ENCODE peak calls at places on chromosome X, in six cellular contexts. O is mesenchymal stem cell, M is neuronal stem cell, I is IMR-90, C is H9, U is H1. N is an unnamed sample.
A peak's percentile ranks its signal among the peaks of the same experiment; 100 is the strongest.

GRCh38 chrX:36019164-36019563 is 99.6 kb downstream of the CFAP47 start:
- DNase-seq in O (no peak), U (no peak), C (no peak), M (no peak), I (no peak), N (peak; percentile 40)

GRCh38 chrX:119686087-119686639 is 6.8 kb downstream of the SEPTIN6 start:
- DNase-seq in C (no peak), U (no peak), I (no peak), O (peak; percentile 11), M (no peak), N (no peak)

GRCh38 chrX:129823115-129823514 is 20.6 kb downstream of the ZDHHC9 start:
- DNase-seq in C (no peak), M (no peak), I (peak; percentile 15), U (no peak), O (peak; percentile 40), N (peak; percentile 39)

GRCh38 chrX:153968754-153969124 is 2.9 kb downstream of the HCFC1 start:
- DNase-seq in O (no peak), M (no peak), I (no peak), C (no peak), U (no peak), N (peak; percentile 45)

GRCh38 chrX:150225756-150226155 is 137.4 kb upstream of the MAMLD1 start:
- DNase-seq in M (no peak), O (no peak), U (no peak), C (peak; percentile 43), I (no peak), N (no peak)

GRCh38 chrX:137432609-137433008 is 133.3 kb upstream of the ZIC3 start:
- DNase-seq in O (no peak), M (no peak), I (no peak), U (no peak), C (peak; percentile 61), N (peak; percentile 80)

GRCh38 chrX:110318664-110318968 is 731 bp upstream of the AMMECR1 start:
- DNase-seq in I (no peak), C (no peak), U (no peak), O (no peak), M (no peak), N (no peak)

GRCh38 chrX:40176256-40176978 is 78.7 kb upstream of the BCOR start:
- DNase-seq in U (no peak), I (no peak), C (peak; percentile 56), O (peak; percentile 52), M (no peak), N (peak; percentile 21)

GRCh38 chrX:105323951-105324350 is 103.5 kb upstream of the TEX13A start:
- DNase-seq in I (peak; percentile 40), C (no peak), U (no peak), M (no peak), O (no peak), N (peak; percentile 6)

GRCh38 chrX:153946910-153947769 is 2.7 kb upstream of the RENBP start:
- DNase-seq in I (peak; percentile 68), C (peak; percentile 80), U (no peak), O (peak; percentile 82), M (peak; percentile 56), N (peak; percentile 84)

GRCh38 chrX:24019448-24019847 is 7.5 kb downstream of the KLHL15 start:
- DNase-seq in U (no peak), O (no peak), M (no peak), C (no peak), I (no peak), N (no peak)

GRCh38 chrX:41759817-41760216 is 35.8 kb downstream of the GPR82 start:
- DNase-seq in I (peak; percentile 54), M (no peak), U (no peak), O (peak; percentile 36), C (no peak), N (peak; percentile 51)

GRCh38 chrX:119497185-119497584 is 28.9 kb downstream of the SLC25A5 start:
- DNase-seq in O (no peak), C (no peak), U (no peak), I (no peak), M (no peak), N (no peak)

GRCh38 chrX:153871451-153871850 is 14.5 kb downstream of the L1CAM start:
- DNase-seq in U (no peak), O (no peak), M (no peak), C (no peak), I (no peak), N (peak; percentile 58)

GRCh38 chrX:134658421-134658896 is at the start of gene PLAC1:
- DNase-seq in I (no peak), U (no peak), O (no peak), C (no peak), M (no peak), N (no peak)

GRCh38 chrX:70454441-70455365 is 10.1 kb downstream of the DLG3 start:
- DNase-seq in M (peak; percentile 87), U (peak; percentile 85), I (peak; percentile 53), C (peak; percentile 95), O (peak; percentile 72), N (peak; percentile 97)

GRCh38 chrX:20620301-20620700 is 353.6 kb upstream of the RPS6KA3 start:
- DNase-seq in I (no peak), C (no peak), M (no peak), U (no peak), O (no peak), N (no peak)

GRCh38 chrX:37677765-37678164 is 7.8 kb upstream of the XK start:
- DNase-seq in M (no peak), U (no peak), C (no peak), I (no peak), O (no peak), N (no peak)

GRCh38 chrX:69263421-69263820 is 98.2 kb upstream of the PJA1 start:
- DNase-seq in I (no peak), U (no peak), O (no peak), C (no peak), M (no peak), N (no peak)

GRCh38 chrX:106177106-106177981 is 9.2 kb downstream of the PWWP3B start:
- DNase-seq in I (no peak), M (peak; percentile 50), U (peak; percentile 33), C (peak; percentile 79), O (peak; percentile 46), N (peak; percentile 83)

GRCh38 chrX:2629316-2630168 is 61.6 kb upstream of the CD99 start:
- DNase-seq in U (no peak), M (no peak), O (no peak), I (no peak), C (no peak), N (no peak)

GRCh38 chrX:39427492-39428289 is 626.4 kb downstream of the MID1IP1 start:
- DNase-seq in I (peak; percentile 33), M (no peak), U (no peak), O (peak; percentile 74), C (no peak), N (no peak)

GRCh38 chrX:140712413-140713173 is 3.0 kb downstream of the LINC00632 start:
- DNase-seq in I (peak; percentile 55), O (peak; percentile 96), M (peak; percentile 48), C (peak; percentile 82), U (peak; percentile 17), N (peak; percentile 94)

GRCh38 chrX:10619311-10620015 is 922 bp downstream of the MID1 start:
- DNase-seq in U (no peak), C (no peak), M (no peak), I (no peak), O (no peak), N (no peak)

GRCh38 chrX:111511477-111511876 is at the start of gene SERTM2:
- DNase-seq in O (peak; percentile 71), I (peak; percentile 4), M (no peak), C (peak; percentile 40), U (no peak), N (peak; percentile 77)

GRCh38 chrX:47743504-47743903 is 84.5 kb upstream of the UXT start:
- DNase-seq in O (peak; percentile 37), I (peak; percentile 21), C (no peak), M (no peak), U (no peak), N (no peak)

GRCh38 chrX:10467793-10468192 is 152.6 kb downstream of the MID1 start:
- DNase-seq in M (no peak), O (peak; percentile 45), I (peak; percentile 54), U (no peak), C (no peak), N (no peak)

GRCh38 chrX:48919360-48919821 is 567 bp upstream of the PIM2 start:
- DNase-seq in C (no peak), U (no peak), M (no peak), O (no peak), I (no peak), N (peak; percentile 63)

GRCh38 chrX:44951572-44952067 is 78.6 kb downstream of the KDM6A start:
- DNase-seq in U (no peak), C (no peak), I (no peak), M (no peak), O (no peak), N (no peak)
- H2BK15ac ChIP-seq in U (no peak overlapping the region), C (no peak overlapping the region), I (no peak overlapping the region), M (no peak overlapping the region), O (no peak overlapping the region), N (no peak overlapping the region)

DNA sequence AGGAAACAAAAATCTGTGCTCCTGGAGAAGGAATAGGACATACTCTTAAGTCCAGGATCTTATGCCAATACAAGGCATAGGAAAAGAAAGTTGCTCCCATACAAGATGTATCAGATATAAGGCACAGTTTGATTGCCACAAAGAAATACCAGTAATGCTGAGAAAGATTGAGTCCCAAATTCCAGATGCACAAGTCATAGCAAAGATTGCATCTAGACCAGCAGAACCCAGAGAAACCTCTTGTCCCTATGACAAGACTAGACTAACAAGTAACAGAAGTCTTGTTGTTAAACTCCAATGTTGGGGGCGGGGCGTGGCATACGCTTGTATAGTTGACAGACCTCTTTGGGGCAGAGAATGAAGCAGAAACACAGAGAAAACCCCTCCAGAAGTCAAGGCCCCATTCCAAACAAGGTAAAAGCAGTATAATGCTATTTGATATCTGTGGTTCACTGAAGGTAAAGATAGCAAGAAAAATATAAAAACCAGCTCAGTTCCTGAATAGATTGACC is 671.5 kb upstream of the GRIA3 start:
- DNase-seq in O (no peak), C (no peak), U (no peak), M (no peak), I (no peak), N (no peak)
- H2BK15ac ChIP-seq in O (no peak overlapping the region), C (no peak overlapping the region), U (no peak overlapping the region), M (no peak overlapping the region), I (no peak overlapping the region), N (no peak overlapping the region)

DNA sequence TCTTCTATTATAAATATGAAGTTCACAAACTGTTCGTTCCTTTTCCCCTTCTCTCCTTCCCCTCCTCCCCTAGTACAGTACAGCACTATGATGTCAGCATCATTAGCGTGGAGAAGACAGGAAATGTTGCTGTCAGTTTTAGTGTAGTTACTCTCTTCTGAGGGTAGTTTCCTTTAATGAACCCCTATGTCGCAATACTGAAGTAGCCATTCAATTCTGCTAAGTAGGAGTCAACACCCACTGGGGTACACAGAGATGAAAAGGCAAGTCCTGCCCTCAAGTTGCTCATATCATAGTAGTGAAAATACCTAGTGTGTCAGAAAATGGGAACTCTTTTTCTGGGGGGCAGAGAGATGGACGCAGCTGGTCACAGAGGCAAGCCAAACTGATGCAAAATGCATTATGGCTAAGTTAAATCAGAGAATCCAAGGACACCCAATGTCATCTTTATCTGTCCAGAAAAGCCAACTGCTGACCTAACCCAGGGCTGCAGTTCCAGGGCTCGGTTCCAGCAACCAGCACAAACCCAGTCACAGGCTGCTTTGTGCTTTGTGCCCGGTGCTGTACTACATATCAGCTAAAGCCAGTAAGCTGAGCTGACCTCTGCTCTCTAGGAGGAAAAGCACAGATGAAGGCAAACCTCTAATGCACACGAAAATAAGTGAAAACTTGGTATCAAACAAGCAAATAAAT is 31.5 kb downstream of the GRIA3 start:
- DNase-seq in O (no peak), C (no peak), M (no peak), U (no peak), I (no peak), N (no peak)
- H2BK15ac ChIP-seq in O (no peak overlapping the region), C (no peak overlapping the region), M (no peak overlapping the region), U (no peak overlapping the region), I (no peak overlapping the region), N (no peak overlapping the region)

GRCh38 chrX:5726246-5726645 is 502.4 kb downstream of the NLGN4X start:
- DNase-seq in I (no peak), C (no peak), U (no peak), O (peak; percentile 34), M (no peak), N (no peak)
- H2BK15ac ChIP-seq in I (no peak overlapping the region), C (no peak overlapping the region), U (no peak overlapping the region), O (no peak overlapping the region), M (no peak overlapping the region), N (no peak overlapping the region)